ENCODE peak calls at places on chromosomes 1 and 21, in eight cellular contexts. T is H1, U is IMR-90, R is kidney, Y is PC-3, A is mammary epithelial cell, F is endodermal cell, C is colonic mucosa. J is an unnamed sample. For H3K4me1, the result is how much of the 10 kb centered on the place peaks cover.

GRCh38 chr1:33736496-33736895 is 127.4 kb upstream of the HMGB4 start:
- DNase-seq in C (no peak), U (no peak), R (no peak), A (no peak), T (no peak), F (no peak), Y (no peak), J (no peak)

GRCh38 chr1:168693197-168693871 is 35.7 kb downstream of the DPT start:
- DNase-seq in U (no peak), R (no peak), A (no peak), T (no peak), F (peak), Y (no peak), C (peak), J (no peak)

GRCh38 chr1:33161061-33161681 is 20.7 kb downstream of the TRIM62 start:
- DNase-seq in A (no peak), C (no peak), F (no peak), R (peak), Y (no peak), T (no peak), U (peak), J (no peak)

GRCh38 chr1:232486454-232487202 is 143.3 kb downstream of the SIPA1L2 start:
- DNase-seq in C (no peak), A (peak), Y (peak), U (peak), T (no peak), R (no peak), F (no peak), J (peak)

GRCh38 chr21:14482165-14482564 is 64.0 kb downstream of the SAMSN1 start:
- DNase-seq in R (no peak), Y (no peak), T (no peak), F (no peak), A (no peak), C (no peak), U (no peak), J (no peak)

GRCh38 chr21:27248791-27249190 is 281.9 kb upstream of the ADAMTS5 start:
- DNase-seq in T (no peak), C (no peak), Y (no peak), F (no peak), R (no peak), U (peak), A (no peak), J (no peak)

GRCh38 chr21:36104306-36105300 is 30.3 kb upstream of the CBR3 start:
- DNase-seq in A (peak), C (peak), Y (peak), T (peak), U (peak), R (peak), F (peak), J (peak)

GRCh38 chr1:47793563-47793962 is 203.6 kb downstream of the TRABD2B start:
- DNase-seq in A (no peak), U (no peak), R (no peak), Y (no peak), T (no peak), F (no peak), C (no peak), J (no peak)

GRCh38 chr1:233790662-233791371 is 113.7 kb upstream of the SLC35F3 start:
- DNase-seq in F (peak), R (no peak), C (peak), Y (peak), T (peak), A (peak), U (peak), J (peak)

GRCh38 chr1:230414102-230414501 is 12.0 kb downstream of the PGBD5 start:
- DNase-seq in Y (no peak), R (no peak), U (no peak), F (peak), C (no peak), T (no peak), A (no peak), J (no peak)

GRCh38 chr1:47694011-47694890 is 256.4 kb downstream of the FOXD2 start:
- DNase-seq in Y (no peak), T (peak), R (no peak), U (no peak), A (no peak), C (peak), F (peak), J (no peak)

GRCh38 chr1:3436901-3437300 is 17.6 kb upstream of the ARHGEF16 start:
- DNase-seq in C (no peak), A (no peak), Y (no peak), T (no peak), U (no peak), R (peak), F (no peak), J (no peak)

GRCh38 chr1:184823080-184823479 is 68.4 kb upstream of the EDEM3 start:
- DNase-seq in U (peak), Y (no peak), F (no peak), A (no peak), R (no peak), T (no peak), C (no peak), J (peak)

GRCh38 chr1:219781491-219781890 is 146.9 kb downstream of the SLC30A10 start:
- DNase-seq in F (no peak), Y (no peak), T (no peak), R (no peak), A (no peak), C (no peak), U (no peak), J (no peak)

GRCh38 chr1:184595609-184596008 is 159.0 kb downstream of the EDEM3 start:
- DNase-seq in Y (peak), F (no peak), T (no peak), A (peak), R (no peak), C (no peak), U (peak), J (peak)

GRCh38 chr1:235108876-235109275 is 19.8 kb downstream of the TOMM20 start:
- DNase-seq in R (no peak), Y (no peak), F (peak), C (no peak), T (peak), U (no peak), A (no peak), J (no peak)

GRCh38 chr1:169112241-169112640 is 5.8 kb downstream of the ATP1B1 start:
- DNase-seq in U (peak), R (no peak), A (no peak), T (no peak), Y (no peak), F (no peak), C (peak), J (no peak)

GRCh38 chr1:108583757-108584156 is 23.9 kb downstream of the EEIG2 start:
- DNase-seq in A (no peak), R (no peak), U (no peak), C (no peak), T (no peak), Y (no peak), F (no peak), J (no peak)

GRCh38 chr1:27348861-27349783 is 7.3 kb downstream of the SYTL1 start:
- DNase-seq in R (peak), U (no peak), T (peak), A (peak), C (peak), Y (peak), F (peak), J (peak)

GRCh38 chr1:112637257-112638108 is 17.9 kb downstream of the CAPZA1 start:
- DNase-seq in C (no peak), Y (peak), R (no peak), T (no peak), F (no peak), U (peak), A (peak), J (peak)

GRCh38 chr1:112634367-112634766 is 14.7 kb downstream of the CAPZA1 start:
- DNase-seq in C (no peak), T (no peak), Y (no peak), R (no peak), U (no peak), A (no peak), F (no peak), J (no peak)

GRCh38 chr1:112638109-112638426 is 18.4 kb downstream of the CAPZA1 start:
- DNase-seq in T (no peak), U (no peak), R (no peak), F (no peak), A (peak), C (no peak), Y (peak), J (peak)

GRCh38 chr1:112633628-112634027 is 14.0 kb downstream of the CAPZA1 start:
- DNase-seq in C (no peak), R (no peak), U (no peak), T (no peak), A (no peak), Y (no peak), F (no peak), J (no peak)

GRCh38 chr1:112636597-112637256 is 17.1 kb downstream of the CAPZA1 start:
- DNase-seq in Y (peak), U (no peak), F (no peak), R (no peak), T (no peak), C (no peak), A (no peak), J (no peak)
- H3K9ac ChIP-seq in Y (no peak), U (no peak), F (no peak), R (no peak), T (no peak), C (no peak), A (peak), J (peak)

DNA sequence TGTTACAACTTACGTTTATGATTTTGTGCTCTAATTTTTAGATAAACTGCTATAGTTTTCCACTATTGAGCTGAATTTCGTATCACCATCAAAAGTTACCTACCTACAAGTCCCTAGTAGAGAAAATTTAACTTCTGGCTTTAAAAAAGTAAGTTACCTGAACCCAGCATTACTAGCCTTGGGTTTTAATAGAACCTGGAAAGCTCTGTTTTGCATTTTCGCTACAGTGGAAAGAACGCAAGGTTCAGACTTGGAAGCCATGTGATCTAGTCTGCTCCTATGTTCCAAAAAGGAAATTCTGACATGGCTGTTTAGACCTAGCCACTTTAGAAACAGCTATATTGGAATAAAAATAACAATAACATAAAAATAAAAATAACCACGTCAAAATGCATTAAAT is 110.5 kb downstream of the SLC45A1 start:
- DNase-seq in Y (no peak), F (no peak), U (no peak), C (no peak), T (no peak), R (no peak), A (no peak), J (no peak)
- H3K4me1 ChIP-seq in Y (under half), F (under half), U (under half), C (under half), T (under half), R (under half), A (under half), J (under half)

GRCh38 chr1:203187306-203188264 is 1.1 kb upstream of the CHI3L1 start:
- DNase-seq in U (no peak), T (no peak), F (peak), A (no peak), R (no peak), Y (no peak), C (no peak), J (no peak)

GRCh38 chr1:203185061-203185461 is 1.4 kb downstream of the CHI3L1 start:
- DNase-seq in T (no peak), R (no peak), U (no peak), C (no peak), F (no peak), A (no peak), Y (no peak), J (no peak)

GRCh38 chr1:203185585-203185984 is 919 bp downstream of the CHI3L1 start:
- DNase-seq in F (no peak), A (no peak), Y (no peak), R (no peak), T (no peak), U (no peak), C (no peak), J (no peak)

GRCh38 chr1:203186091-203186445 is 436 bp downstream of the CHI3L1 start:
- DNase-seq in R (no peak), T (no peak), Y (no peak), C (no peak), U (no peak), F (no peak), A (no peak), J (no peak)

GRCh38 chr1:203186446-203187305 is at the start of gene CHI3L1:
- DNase-seq in U (no peak), F (peak), C (no peak), A (peak), Y (no peak), T (no peak), R (no peak), J (no peak)
- H3K4me3 ChIP-seq in U (no peak), F (no peak), C (no peak), A (no peak), Y (no peak), T (no peak), R (no peak), J (no peak)

GRCh38 chr21:46229133-46229922 is 754 bp upstream of the LSS start:
- DNase-seq in C (no peak), A (no peak), U (no peak), R (peak), Y (peak), T (no peak), F (no peak), J (no peak)

GRCh38 chr21:46226920-46227599 is 1.5 kb downstream of the LSS start:
- DNase-seq in R (no peak), T (no peak), C (no peak), Y (no peak), A (peak), U (peak), F (peak), J (peak)

GRCh38 chr21:46227811-46228344 is 696 bp downstream of the LSS start:
- DNase-seq in U (no peak), R (no peak), C (no peak), F (peak), Y (no peak), T (no peak), A (peak), J (peak)

GRCh38 chr21:46228345-46229051 is at the start of gene LSS:
- DNase-seq in T (peak), F (peak), Y (peak), C (peak), U (peak), A (peak), R (peak), J (peak)

GRCh38 chr21:46229923-46230260 is 1.3 kb upstream of the LSS start:
- DNase-seq in C (no peak), A (no peak), F (no peak), T (no peak), U (no peak), Y (no peak), R (no peak), J (no peak)
- H3K9ac ChIP-seq in C (peak), A (no peak), F (peak), T (no peak), U (peak), Y (peak), R (no peak), J (peak)